ENCODE peak calls at places on chromosome 9, in eight cellular contexts. Q is activated naive CD8-positive, alpha-beta T cell treated with anti-CD3 and anti-CD28 coated beads, Interleukin-2, amount 50 U/mL, for 24 hours; S is AG04450; W is foreskin fibroblast; H is activated CD4-positive, alpha-beta T cell treated with anti-CD3 and anti-CD28 coated beads for 24 hours; E is esophagus muscularis mucosa; L is AG08396; Y is NCI-H1092 treated with DMSO at 0.1 percent for 48 hours. I is an unnamed sample.

GRCh38 chr9:136308262-136309053 is 4.6 kb upstream of the CCDC187 start:
- DNase-seq in E (no peak), Q (no peak), W (no peak), L (no peak), Y (no peak), S (no peak), H (no peak), I (no peak)

GRCh38 chr9:106075991-106076390 is 381.6 kb downstream of the TMEM38B start:
- DNase-seq in S (no peak), L (no peak), E (no peak), Y (no peak), H (no peak), Q (no peak), W (peak; percentile 92), I (no peak)

GRCh38 chr9:131459056-131459455 is 43.7 kb upstream of the POMT1 start:
- DNase-seq in S (no peak), W (no peak), E (no peak), Q (no peak), Y (no peak), H (no peak), L (no peak), I (no peak)

GRCh38 chr9:112447283-112447761 is 39.3 kb upstream of the KIAA1958 start:
- DNase-seq in E (no peak), S (peak; percentile 10), H (no peak), Q (no peak), L (peak; percentile 39), W (peak; percentile 66), Y (no peak), I (no peak)

GRCh38 chr9:94945191-94946144 is 219.0 kb downstream of the AOPEP start:
- DNase-seq in Y (no peak), E (no peak), Q (no peak), H (no peak), L (peak; percentile 81), W (peak; percentile 93), S (peak; percentile 84), I (no peak)

GRCh38 chr9:130555968-130556367 is 23.4 kb upstream of the FUBP3 start:
- DNase-seq in H (no peak), Q (no peak), Y (no peak), W (no peak), L (no peak), E (no peak), S (no peak), I (no peak)

GRCh38 chr9:70121818-70122436 is 78.3 kb downstream of the MAMDC2 start:
- DNase-seq in H (no peak), Q (no peak), L (no peak), E (no peak), Y (no peak), W (peak; percentile 45), S (no peak), I (no peak)

GRCh38 chr9:134565316-134565915 is 76.2 kb upstream of the COL5A1 start:
- DNase-seq in L (no peak), Y (no peak), W (no peak), Q (no peak), H (no peak), S (no peak), E (peak; percentile 24), I (no peak)

GRCh38 chr9:35826071-35826701 is 2.3 kb downstream of the FAM221B start:
- DNase-seq in L (peak; percentile 60), Y (peak; percentile 73), W (peak; percentile 83), E (no peak), Q (no peak), H (no peak), S (no peak), I (peak; percentile 67)

GRCh38 chr9:91354846-91355245 is 6.9 kb downstream of the AUH start:
- DNase-seq in W (peak; percentile 67), H (no peak), E (no peak), Q (no peak), Y (no peak), L (no peak), S (peak; percentile 11), I (no peak)

I was measured in D341Med.